ENCODE peak calls at places on chromosomes 12 and 14, in five cellular contexts. J is aorta, Z is gastrocnemius medialis, K is stomach, W is right cardiac atrium. E is an unnamed sample.

GRCh38 chr14:24268225-24268624 is 3.2 kb downstream of the RABGGTA start:
- DNase-seq in J (peak; percentile 39), Z (no peak), K (no peak), W (peak; percentile 5), E (peak; percentile 54)

GRCh38 chr12:8088574-8088973 is 6.5 kb downstream of the NECAP1 start:
- DNase-seq in J (no peak), Z (no peak), K (no peak), W (no peak), E (no peak)

GRCh38 chr14:64702493-64703392 is 1.5 kb upstream of the PLEKHG3 start:
- DNase-seq in J (peak; percentile 68), Z (no peak), K (peak; percentile 80), W (no peak), E (peak; percentile 93)

GRCh38 chr12:82130763-82131162 is 227.4 kb downstream of the CCDC59 start:
- DNase-seq in J (no peak), Z (no peak), K (no peak), W (no peak), E (no peak)

GRCh38 chr12:123390415-123391093 is 6.6 kb downstream of the KMT5A start:
- DNase-seq in J (no peak), Z (no peak), K (no peak), W (no peak), E (no peak)

GRCh38 chr14:99191663-99192621 is 80.1 kb downstream of the BCL11B start:
- DNase-seq in J (peak; percentile 83), Z (peak; percentile 25), K (peak; percentile 71), W (peak; percentile 88), E (peak; percentile 76)

GRCh38 chr14:23613242-23614070 is 22.7 kb upstream of the DHRS2 start:
- DNase-seq in J (no peak), Z (no peak), K (no peak), W (no peak), E (no peak)

GRCh38 chr14:32559048-32559447 is 229.9 kb downstream of the AKAP6 start:
- DNase-seq in J (no peak), Z (no peak), K (no peak), W (no peak), E (no peak)

GRCh38 chr12:627863-628805 is 35.1 kb downstream of the NINJ2 start:
- DNase-seq in J (no peak), Z (peak; percentile 95), K (no peak), W (peak; percentile 73), E (peak; percentile 33)

GRCh38 chr12:11916113-11916512 is 154.6 kb upstream of the BCL2L14 start:
- DNase-seq in J (no peak), Z (no peak), K (no peak), W (no peak), E (no peak)

GRCh38 chr14:61678966-61679365 is 16.3 kb upstream of the HIF1A start:
- DNase-seq in J (no peak), Z (no peak), K (no peak), W (no peak), E (no peak)

GRCh38 chr12:27593266-27593665 is 69.3 kb downstream of the PPFIBP1 start:
- DNase-seq in J (no peak), Z (no peak), K (no peak), W (no peak), E (no peak)

GRCh38 chr14:35403085-35403396 is 1.5 kb downstream of the NFKBIA start:
- DNase-seq in J (no peak), Z (peak; percentile 77), K (no peak), W (peak; percentile 73), E (peak; percentile 85)

GRCh38 chr12:113609692-113610469 is 138.2 kb upstream of the LHX5 start:
- DNase-seq in J (no peak), Z (no peak), K (no peak), W (no peak), E (no peak)

GRCh38 chr12:101407438-101408345 is at the start of gene ARL1:
- DNase-seq in J (peak; percentile 96), Z (peak; percentile 82), K (peak; percentile 87), W (peak; percentile 94), E (peak; percentile 94)

GRCh38 chr14:99522457-99522891 is 41.3 kb downstream of the CCNK start:
- DNase-seq in J (no peak), Z (no peak), K (no peak), W (peak; percentile 69), E (peak; percentile 74)

GRCh38 chr12:76028649-76029277 is 2.8 kb downstream of the PHLDA1 start:
- DNase-seq in J (no peak), Z (no peak), K (no peak), W (no peak), E (no peak)

GRCh38 chr12:120719072-120719471 is 6.6 kb upstream of the ACADS start:
- DNase-seq in J (no peak), Z (no peak), K (no peak), W (peak; percentile 5), E (no peak)

GRCh38 chr14:75995372-75996041 is 9.9 kb downstream of the IFT43 start:
- DNase-seq in J (peak; percentile 91), Z (peak; percentile 67), K (no peak), W (peak; percentile 87), E (peak; percentile 94)

GRCh38 chr12:50006754-50007442 is 18.4 kb downstream of the RACGAP1 start:
- DNase-seq in J (no peak), Z (no peak), K (no peak), W (no peak), E (no peak)

GRCh38 chr12:93379432-93380308 is 1.9 kb downstream of the NUDT4 start:
- DNase-seq in J (no peak), Z (no peak), K (no peak), W (no peak), E (no peak)

GRCh38 chr12:94832105-94832504 is 171.4 kb downstream of the NDUFA12 start:
- DNase-seq in J (no peak), Z (no peak), K (no peak), W (no peak), E (no peak)

GRCh38 chr12:10115890-10116289 is 14.1 kb downstream of the CLEC7A start:
- DNase-seq in J (no peak), Z (no peak), K (no peak), W (no peak), E (no peak)

GRCh38 chr12:29164477-29165163 is 15.5 kb downstream of the FAR2 start:
- DNase-seq in J (no peak), Z (no peak), K (no peak), W (no peak), E (no peak)

GRCh38 chr12:201361-201760 is 12.6 kb downstream of the SLC6A12 start:
- DNase-seq in J (peak; percentile 32), Z (no peak), K (no peak), W (no peak), E (no peak)

GRCh38 chr12:16076553-16076952 is 165.4 kb downstream of the DERA start:
- DNase-seq in J (no peak), Z (no peak), K (no peak), W (no peak), E (no peak)

GRCh38 chr12:113186033-113186365 is 478 bp downstream of the RITA1 start:
- DNase-seq in J (no peak), Z (no peak), K (no peak), W (no peak), E (no peak)

GRCh38 chr14:103308717-103309616 is 25.1 kb upstream of the EIF5 start:
- DNase-seq in J (peak; percentile 58), Z (no peak), K (no peak), W (no peak), E (no peak)

GRCh38 chr14:21768116-21768874 is 94.7 kb upstream of the OR4E1 start:
- DNase-seq in J (no peak), Z (no peak), K (no peak), W (no peak), E (no peak)

GRCh38 chr14:95564060-95564459 is 29.2 kb downstream of the GLRX5 start:
- DNase-seq in J (no peak), Z (peak; percentile 35), K (no peak), W (peak; percentile 79), E (no peak)

GRCh38 chr14:32200368-32201195 is 1.3 kb upstream of the RNU6-7 start:
- DNase-seq in J (no peak), Z (no peak), K (no peak), W (no peak), E (no peak)

GRCh38 chr14:72947366-72948160 is 21.3 kb downstream of the DCAF4 start:
- DNase-seq in J (peak; percentile 65), Z (no peak), K (no peak), W (no peak), E (no peak)

GRCh38 chr14:91369628-91370445 is 47.8 kb downstream of the CCDC88C start:
- DNase-seq in J (no peak), Z (no peak), K (no peak), W (no peak), E (no peak)

DNA sequence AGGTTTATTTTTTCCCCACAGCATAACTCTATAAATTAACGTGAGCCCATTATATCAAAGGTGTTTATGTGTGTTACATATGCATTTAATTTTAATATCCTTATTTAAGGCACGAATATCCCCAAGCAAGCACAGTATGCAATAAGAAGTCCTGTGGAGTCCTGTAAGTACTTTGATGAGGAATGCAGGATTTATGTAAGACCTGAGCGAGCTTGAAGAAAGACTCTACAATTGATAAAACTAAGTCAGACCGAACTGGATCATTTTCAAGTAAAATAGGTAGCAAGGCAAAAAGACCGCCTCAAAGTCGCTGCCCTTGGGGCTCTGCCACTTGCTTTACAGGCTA is 755 bp downstream of the SLC25A21 start:
- DNase-seq in J (no peak), Z (no peak), K (no peak), W (no peak), E (no peak)
- H3K9me3 ChIP-seq in J (peaks cover 1% of the 10 kb centered on the region), Z (no peaks in the 10 kb centered on the region), K (no peaks in the 10 kb centered on the region), W (no peaks in the 10 kb centered on the region), E (no peaks in the 10 kb centered on the region)

GRCh38 chr14:51432302-51432948 is 192.4 kb downstream of the TMX1 start:
- DNase-seq in J (no peak), Z (no peak), K (no peak), W (no peak), E (no peak)
- H3K9me3 ChIP-seq in J (no peaks in the 10 kb centered on the region), Z (no peaks in the 10 kb centered on the region), K (no peaks in the 10 kb centered on the region), W (no peaks in the 10 kb centered on the region), E (no peaks in the 10 kb centered on the region)

GRCh38 chr12:34387711-34388635 is 365.7 kb downstream of the ALG10 start:
- DNase-seq in J (peak; percentile 68), Z (no peak), K (no peak), W (peak; percentile 18), E (peak; percentile 45)

GRCh38 chr12:34388636-34389377 is 366.5 kb downstream of the ALG10 start:
- DNase-seq in J (peak; percentile 50), Z (no peak), K (no peak), W (peak; percentile 22), E (no peak)

GRCh38 chr12:34386621-34387255 is 364.4 kb downstream of the ALG10 start:
- DNase-seq in J (no peak), Z (no peak), K (no peak), W (peak; percentile 16), E (no peak)

GRCh38 chr12:34384693-34385092 is 362.4 kb downstream of the ALG10 start:
- DNase-seq in J (no peak), Z (no peak), K (no peak), W (no peak), E (no peak)

DNA sequence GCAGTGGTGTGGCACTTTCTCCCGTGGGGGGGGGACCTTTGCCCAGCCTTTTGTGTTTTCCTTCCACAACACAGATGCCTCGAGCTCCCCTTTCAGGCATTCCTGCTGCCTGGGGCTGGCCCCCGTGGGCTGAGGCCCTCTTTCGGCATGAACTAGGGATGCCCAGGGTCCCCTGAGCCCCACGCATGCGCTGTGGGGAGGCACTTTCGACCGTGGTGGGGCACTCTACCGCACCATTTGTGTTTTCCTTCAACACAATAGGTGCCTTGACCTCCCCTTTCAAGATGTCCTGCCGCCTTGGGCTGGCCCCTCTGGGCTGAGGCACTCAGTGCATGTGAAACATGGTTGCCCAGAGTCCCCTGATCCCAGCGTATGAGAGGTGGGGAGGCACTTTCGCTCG is 363.7 kb downstream of the ALG10 start:
- DNase-seq in J (no peak), Z (no peak), K (no peak), W (no peak), E (no peak)
- H3K9me3 ChIP-seq in J (peaks cover 9% of the 10 kb centered on the region), Z (no peaks in the 10 kb centered on the region), K (peaks cover 100% of the 10 kb centered on the region), W (no peaks in the 10 kb centered on the region), E (peaks cover 22% of the 10 kb centered on the region)

GRCh38 chr12:34289431-34290190 is 267.3 kb downstream of the ALG10 start:
- DNase-seq in J (peak; percentile 64), Z (no peak), K (no peak), W (peak; percentile 23), E (peak; percentile 37)
- H3K9me3 ChIP-seq in J (no peaks in the 10 kb centered on the region), Z (no peaks in the 10 kb centered on the region), K (peaks cover 100% of the 10 kb centered on the region), W (no peaks in the 10 kb centered on the region), E (peaks cover 12% of the 10 kb centered on the region)